ENCODE peak calls at places on chromosomes 16 and 17, in four cellular contexts. One of them, this sample, is unnamed.

GRCh38 chr16:47067203-47067602 is 76.5 kb downstream of the NETO2 start:
- DNase-seq in stimulated activated CD4-positive, alpha-beta T cell treated with anti-CD3 and anti-CD28 coated beads, Interleukin-15, amount 100 ng/mL, for 24 hours: no peak
- DNase-seq in Jurkat, Clone E6-1: no peak
- DNase-seq in RCC 7860: no peak
- DNase-seq in this sample: no peak

GRCh38 chr17:75277664-75278071 is 6.6 kb upstream of the MIF4GD start:
- DNase-seq in stimulated activated CD4-positive, alpha-beta T cell treated with anti-CD3 and anti-CD28 coated beads, Interleukin-15, amount 100 ng/mL, for 24 hours: no peak
- DNase-seq in Jurkat, Clone E6-1: no peak
- DNase-seq in RCC 7860: no peak
- DNase-seq in this sample: no peak

GRCh38 chr17:26792486-26792885 is 501.4 kb upstream of the WSB1 start:
- DNase-seq in RCC 7860: no peak
- DNase-seq in Jurkat, Clone E6-1: peak
- DNase-seq in stimulated activated CD4-positive, alpha-beta T cell treated with anti-CD3 and anti-CD28 coated beads, Interleukin-15, amount 100 ng/mL, for 24 hours: no peak
- DNase-seq in this sample: no peak

GRCh38 chr17:75610103-75610984 is 22.7 kb downstream of the MYO15B start:
- DNase-seq in RCC 7860: peak
- DNase-seq in stimulated activated CD4-positive, alpha-beta T cell treated with anti-CD3 and anti-CD28 coated beads, Interleukin-15, amount 100 ng/mL, for 24 hours: no peak
- DNase-seq in Jurkat, Clone E6-1: no peak
- DNase-seq in this sample: no peak

GRCh38 chr17:42843358-42843934 is 934 bp upstream of the AOC2 start:
- DNase-seq in Jurkat, Clone E6-1: no peak
- DNase-seq in RCC 7860: peak
- DNase-seq in stimulated activated CD4-positive, alpha-beta T cell treated with anti-CD3 and anti-CD28 coated beads, Interleukin-15, amount 100 ng/mL, for 24 hours: no peak
- DNase-seq in this sample: no peak

GRCh38 chr17:36731806-36732205 is 130.4 kb downstream of the MRM1 start:
- DNase-seq in Jurkat, Clone E6-1: no peak
- DNase-seq in stimulated activated CD4-positive, alpha-beta T cell treated with anti-CD3 and anti-CD28 coated beads, Interleukin-15, amount 100 ng/mL, for 24 hours: no peak
- DNase-seq in RCC 7860: no peak
- DNase-seq in this sample: no peak

GRCh38 chr17:40472733-40473452 is 28.5 kb downstream of the TNS4 start:
- DNase-seq in Jurkat, Clone E6-1: no peak
- DNase-seq in RCC 7860: no peak
- DNase-seq in stimulated activated CD4-positive, alpha-beta T cell treated with anti-CD3 and anti-CD28 coated beads, Interleukin-15, amount 100 ng/mL, for 24 hours: no peak
- DNase-seq in this sample: no peak

GRCh38 chr17:7435676-7436555 is 681 bp downstream of the TMEM102 start:
- DNase-seq in stimulated activated CD4-positive, alpha-beta T cell treated with anti-CD3 and anti-CD28 coated beads, Interleukin-15, amount 100 ng/mL, for 24 hours: peak
- DNase-seq in Jurkat, Clone E6-1: peak
- DNase-seq in RCC 7860: no peak
- DNase-seq in this sample: peak

GRCh38 chr17:79834575-79835469 is 4.4 kb downstream of the CBX4 start:
- DNase-seq in Jurkat, Clone E6-1: no peak
- DNase-seq in stimulated activated CD4-positive, alpha-beta T cell treated with anti-CD3 and anti-CD28 coated beads, Interleukin-15, amount 100 ng/mL, for 24 hours: no peak
- DNase-seq in RCC 7860: no peak
- DNase-seq in this sample: no peak

GRCh38 chr16:4213721-4214120 is 28.2 kb downstream of the SRL start:
- DNase-seq in Jurkat, Clone E6-1: no peak
- DNase-seq in stimulated activated CD4-positive, alpha-beta T cell treated with anti-CD3 and anti-CD28 coated beads, Interleukin-15, amount 100 ng/mL, for 24 hours: no peak
- DNase-seq in RCC 7860: no peak
- DNase-seq in this sample: no peak

GRCh38 chr16:88539652-88540345 is 30.4 kb upstream of the ZC3H18 start:
- DNase-seq in stimulated activated CD4-positive, alpha-beta T cell treated with anti-CD3 and anti-CD28 coated beads, Interleukin-15, amount 100 ng/mL, for 24 hours: no peak
- DNase-seq in RCC 7860: no peak
- DNase-seq in Jurkat, Clone E6-1: no peak
- DNase-seq in this sample: no peak

GRCh38 chr16:73023752-73024570 is 24.0 kb downstream of the ZFHX3 start:
- DNase-seq in Jurkat, Clone E6-1: no peak
- DNase-seq in stimulated activated CD4-positive, alpha-beta T cell treated with anti-CD3 and anti-CD28 coated beads, Interleukin-15, amount 100 ng/mL, for 24 hours: no peak
- DNase-seq in RCC 7860: no peak
- DNase-seq in this sample: no peak

GRCh38 chr16:4489030-4489429 is 12.8 kb downstream of the HMOX2 start:
- DNase-seq in stimulated activated CD4-positive, alpha-beta T cell treated with anti-CD3 and anti-CD28 coated beads, Interleukin-15, amount 100 ng/mL, for 24 hours: no peak
- DNase-seq in RCC 7860: peak
- DNase-seq in Jurkat, Clone E6-1: no peak
- DNase-seq in this sample: no peak

GRCh38 chr16:17017442-17017841 is 453.3 kb downstream of the XYLT1 start:
- DNase-seq in RCC 7860: no peak
- DNase-seq in stimulated activated CD4-positive, alpha-beta T cell treated with anti-CD3 and anti-CD28 coated beads, Interleukin-15, amount 100 ng/mL, for 24 hours: no peak
- DNase-seq in Jurkat, Clone E6-1: no peak
- DNase-seq in this sample: no peak

GRCh38 chr16:57349212-57350031 is 9.2 kb upstream of the CCL22 start:
- DNase-seq in RCC 7860: no peak
- DNase-seq in stimulated activated CD4-positive, alpha-beta T cell treated with anti-CD3 and anti-CD28 coated beads, Interleukin-15, amount 100 ng/mL, for 24 hours: peak
- DNase-seq in Jurkat, Clone E6-1: no peak
- DNase-seq in this sample: no peak

GRCh38 chr16:75376475-75376907 is 56.8 kb downstream of the CFDP1 start:
- DNase-seq in Jurkat, Clone E6-1: no peak
- DNase-seq in RCC 7860: no peak
- DNase-seq in stimulated activated CD4-positive, alpha-beta T cell treated with anti-CD3 and anti-CD28 coated beads, Interleukin-15, amount 100 ng/mL, for 24 hours: no peak
- DNase-seq in this sample: no peak

GRCh38 chr16:85334718-85335583 is 222.7 kb upstream of the CIBAR2 start:
- DNase-seq in stimulated activated CD4-positive, alpha-beta T cell treated with anti-CD3 and anti-CD28 coated beads, Interleukin-15, amount 100 ng/mL, for 24 hours: peak
- DNase-seq in Jurkat, Clone E6-1: no peak
- DNase-seq in RCC 7860: no peak
- DNase-seq in this sample: no peak

GRCh38 chr16:50635505-50636392 is 45.4 kb downstream of the SNX20 start:
- DNase-seq in RCC 7860: no peak
- DNase-seq in Jurkat, Clone E6-1: peak
- DNase-seq in stimulated activated CD4-positive, alpha-beta T cell treated with anti-CD3 and anti-CD28 coated beads, Interleukin-15, amount 100 ng/mL, for 24 hours: peak
- DNase-seq in this sample: no peak

GRCh38 chr16:49592507-49593422 is 219.2 kb downstream of the C16orf78 start:
- DNase-seq in RCC 7860: no peak
- DNase-seq in Jurkat, Clone E6-1: peak
- DNase-seq in stimulated activated CD4-positive, alpha-beta T cell treated with anti-CD3 and anti-CD28 coated beads, Interleukin-15, amount 100 ng/mL, for 24 hours: peak
- DNase-seq in this sample: no peak

GRCh38 chr17:17304521-17304985 is 1.4 kb downstream of the NT5M start:
- DNase-seq in stimulated activated CD4-positive, alpha-beta T cell treated with anti-CD3 and anti-CD28 coated beads, Interleukin-15, amount 100 ng/mL, for 24 hours: peak
- DNase-seq in Jurkat, Clone E6-1: peak
- DNase-seq in RCC 7860: no peak
- DNase-seq in this sample: no peak

GRCh38 chr16:80375973-80376372 is 164.8 kb upstream of the DYNLRB2 start:
- DNase-seq in stimulated activated CD4-positive, alpha-beta T cell treated with anti-CD3 and anti-CD28 coated beads, Interleukin-15, amount 100 ng/mL, for 24 hours: no peak
- DNase-seq in RCC 7860: no peak
- DNase-seq in Jurkat, Clone E6-1: no peak
- DNase-seq in this sample: no peak

GRCh38 chr17:7781467-7781866 is 52.5 kb upstream of the KDM6B start:
- DNase-seq in RCC 7860: peak
- DNase-seq in stimulated activated CD4-positive, alpha-beta T cell treated with anti-CD3 and anti-CD28 coated beads, Interleukin-15, amount 100 ng/mL, for 24 hours: no peak
- DNase-seq in Jurkat, Clone E6-1: no peak
- DNase-seq in this sample: no peak

GRCh38 chr17:20092292-20092867 is 83.2 kb downstream of the SPECC1 start:
- DNase-seq in RCC 7860: no peak
- DNase-seq in Jurkat, Clone E6-1: no peak
- DNase-seq in stimulated activated CD4-positive, alpha-beta T cell treated with anti-CD3 and anti-CD28 coated beads, Interleukin-15, amount 100 ng/mL, for 24 hours: no peak
- DNase-seq in this sample: no peak

GRCh38 chr17:20116683-20117309 is 107.6 kb downstream of the SPECC1 start:
- DNase-seq in RCC 7860: no peak
- DNase-seq in stimulated activated CD4-positive, alpha-beta T cell treated with anti-CD3 and anti-CD28 coated beads, Interleukin-15, amount 100 ng/mL, for 24 hours: peak
- DNase-seq in Jurkat, Clone E6-1: peak
- DNase-seq in this sample: peak

GRCh38 chr16:86202267-86202666 is 303.3 kb downstream of the IRF8 start:
- DNase-seq in Jurkat, Clone E6-1: no peak
- DNase-seq in stimulated activated CD4-positive, alpha-beta T cell treated with anti-CD3 and anti-CD28 coated beads, Interleukin-15, amount 100 ng/mL, for 24 hours: no peak
- DNase-seq in RCC 7860: no peak
- DNase-seq in this sample: no peak

GRCh38 chr17:81996757-81997441 is 19.5 kb downstream of the ASPSCR1 start:
- DNase-seq in RCC 7860: no peak
- DNase-seq in stimulated activated CD4-positive, alpha-beta T cell treated with anti-CD3 and anti-CD28 coated beads, Interleukin-15, amount 100 ng/mL, for 24 hours: no peak
- DNase-seq in Jurkat, Clone E6-1: no peak
- DNase-seq in this sample: no peak